ENCODE peak calls at places on chromosomes 4 and X, in four cellular contexts. P is cardiac muscle cell, W is mammary epithelial cell, N is pancreas. Q is an unnamed sample. For H3K36me3, the result is how much of the 10 kb centered on the place peaks cover.

GRCh38 chr4:72779256-72779655 is 210.2 kb upstream of the ADAMTS3 start:
- DNase-seq in W (peak), P (peak), N (no peak), Q (no peak)

GRCh38 chrX:38985375-38985774 is 184.1 kb downstream of the MID1IP1 start:
- DNase-seq in N (no peak), W (no peak), P (peak), Q (no peak)

GRCh38 chr4:179843370-179843769 is 2399.8 kb upstream of the TENM3 start:
- DNase-seq in P (no peak), N (no peak), W (no peak), Q (no peak)

GRCh38 chr4:122960298-122960985 is 38.0 kb upstream of the NUDT6 start:
- DNase-seq in N (no peak), P (peak), W (no peak), Q (no peak)

GRCh38 chr4:164204434-164204833 is 549.5 kb upstream of the SMIM31 start:
- DNase-seq in W (peak), P (peak), N (no peak), Q (no peak)

GRCh38 chr4:33381806-33382205 is 2661.6 kb downstream of the PCDH7 start:
- DNase-seq in W (no peak), N (no peak), P (no peak), Q (no peak)

GRCh38 chrX:53714580-53715335 is 28.2 kb upstream of the HUWE1 start:
- DNase-seq in P (peak), W (peak), N (no peak), Q (peak)

GRCh38 chrX:66110112-66110511 is 53.9 kb upstream of the HEPH start:
- DNase-seq in P (peak), N (no peak), W (peak), Q (peak)

GRCh38 chr4:48315728-48316630 is 25.4 kb upstream of the SLAIN2 start:
- DNase-seq in W (peak), P (peak), N (no peak), Q (peak)

GRCh38 chrX:139448996-139449395 is 81.5 kb upstream of the F9 start:
- DNase-seq in W (no peak), P (no peak), N (no peak), Q (no peak)

GRCh38 chrX:568341-568740 is 62.2 kb upstream of the SHOX start:
- DNase-seq in N (no peak), P (no peak), W (no peak), Q (no peak)

GRCh38 chr4:162865102-162865501 is 301.6 kb downstream of the NAF1 start:
- DNase-seq in P (no peak), W (no peak), N (no peak), Q (no peak)

GRCh38 chrX:3777416-3777815 is 64.0 kb upstream of the PRKX start:
- DNase-seq in W (no peak), P (no peak), N (no peak), Q (no peak)

GRCh38 chr4:68906238-68907137 is 45.1 kb downstream of the UGT2A3 start:
- DNase-seq in P (no peak), N (peak), W (peak), Q (no peak)
- H3K4me3 ChIP-seq in P (no peak), N (peak), W (no peak), Q (no peak)

DNA sequence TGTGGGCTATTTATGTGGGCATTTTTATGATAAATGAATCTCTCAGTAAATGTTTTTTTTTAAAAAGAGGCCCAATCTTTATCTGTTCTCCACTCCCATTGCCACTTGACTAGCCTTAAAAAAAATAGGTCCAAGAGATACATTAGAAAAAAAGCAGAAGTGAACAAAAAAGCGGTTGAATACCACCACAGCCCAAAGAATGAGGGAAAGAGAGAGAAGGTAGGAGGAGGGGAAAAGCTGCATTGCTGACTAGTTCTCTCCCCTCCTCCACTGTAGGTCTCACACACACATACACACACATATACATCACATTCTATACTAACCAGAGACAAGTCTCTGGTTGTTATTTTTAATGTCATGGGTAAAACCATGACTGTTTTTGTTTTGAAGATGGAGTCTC is 95.8 kb upstream of the IL13RA1 start:
- DNase-seq in W (no peak), N (no peak), P (no peak), Q (no peak)
- H3K36me3 ChIP-seq in W (under half), N (under half), P (under half), Q (half or more)

GRCh38 chr4:25489221-25489797 is 112.2 kb downstream of the ANAPC4 start:
- DNase-seq in P (no peak), N (no peak), W (no peak), Q (no peak)
- H3K27ac ChIP-seq in P (no peak), N (no peak), W (no peak), Q (no peak)

DNA sequence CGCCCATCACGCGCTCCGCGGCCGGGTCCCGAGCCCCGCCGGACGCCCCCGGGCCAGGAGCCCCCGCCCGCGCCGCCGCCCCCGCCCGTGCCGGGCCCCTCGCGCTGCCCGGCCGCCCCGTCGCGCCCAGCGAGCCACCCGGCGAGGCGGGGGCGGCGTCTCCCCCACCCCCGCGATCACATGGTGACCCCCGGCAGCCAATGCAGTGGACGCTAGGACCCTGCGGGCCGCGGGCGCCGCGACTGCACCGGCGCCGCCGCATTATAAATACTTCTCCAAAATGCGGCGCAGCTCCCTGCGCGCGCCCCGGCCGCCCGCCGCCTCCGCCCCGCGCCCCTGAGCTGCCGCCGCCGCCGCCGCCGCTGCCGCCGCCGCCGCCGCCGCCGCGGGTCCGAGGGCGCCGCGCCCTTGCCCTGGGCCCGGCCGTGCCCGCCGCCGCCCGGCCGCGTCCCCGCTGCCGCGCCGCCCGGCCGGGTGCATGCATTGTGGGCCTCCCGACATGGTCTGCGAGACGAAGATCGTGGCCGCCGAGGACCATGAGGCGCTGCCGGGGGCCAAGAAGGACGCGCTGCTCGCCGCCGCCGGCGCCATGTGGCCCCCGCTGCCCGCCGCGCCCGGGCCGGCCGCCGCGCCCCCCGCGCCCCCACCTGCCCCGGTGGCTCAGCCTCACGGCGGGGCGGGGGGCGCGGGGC is at the start of gene NAT8L:
- DNase-seq in N (no peak), P (peak), W (no peak), Q (no peak)
- H3K4me3 ChIP-seq in N (peak), P (peak), W (no peak), Q (no peak)

GRCh38 chr4:77618383-77619241 is 13.0 kb downstream of the CXCL13 start:
- DNase-seq in P (peak), W (peak), N (peak), Q (peak)

GRCh38 chr4:77617203-77617602 is 11.6 kb downstream of the CXCL13 start:
- DNase-seq in P (peak), W (peak), N (no peak), Q (no peak)

GRCh38 chr4:77625485-77625884 is 19.9 kb downstream of the CXCL13 start:
- DNase-seq in N (no peak), W (no peak), P (no peak), Q (no peak)

GRCh38 chr4:77619408-77619807 is 13.8 kb downstream of the CXCL13 start:
- DNase-seq in P (peak), W (no peak), N (peak), Q (no peak)

DNA sequence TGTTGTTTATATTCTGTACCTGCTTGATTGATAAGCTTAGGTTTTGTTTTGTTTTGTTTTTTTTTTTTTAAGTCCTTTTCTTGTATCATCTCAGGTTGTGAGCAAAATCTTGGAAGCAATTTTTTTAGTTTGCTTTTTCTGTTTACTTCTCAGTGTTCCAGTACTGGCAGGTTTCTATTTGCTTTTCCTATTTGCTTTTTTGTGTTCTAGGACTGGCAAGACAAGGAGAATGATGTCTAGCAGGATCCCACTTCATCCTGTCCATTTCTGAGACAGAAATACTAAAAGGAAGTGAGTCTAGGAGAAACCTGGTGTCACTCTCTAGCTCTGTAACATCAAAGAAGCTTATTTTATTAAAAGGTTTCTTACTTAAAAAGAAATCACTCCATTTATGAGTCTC is 15.6 kb downstream of the CXCL13 start:
- DNase-seq in N (no peak), P (no peak), W (no peak), Q (no peak)
- H3K36me3 ChIP-seq in N (under half), P (under half), W (under half), Q (under half)

GRCh38 chrX:153470411-153471363 is at the start of gene HAUS7:
- DNase-seq in W (peak), P (peak), N (peak), Q (peak)
- H3K27ac ChIP-seq in W (no peak), P (no peak), N (peak), Q (peak)

DNA sequence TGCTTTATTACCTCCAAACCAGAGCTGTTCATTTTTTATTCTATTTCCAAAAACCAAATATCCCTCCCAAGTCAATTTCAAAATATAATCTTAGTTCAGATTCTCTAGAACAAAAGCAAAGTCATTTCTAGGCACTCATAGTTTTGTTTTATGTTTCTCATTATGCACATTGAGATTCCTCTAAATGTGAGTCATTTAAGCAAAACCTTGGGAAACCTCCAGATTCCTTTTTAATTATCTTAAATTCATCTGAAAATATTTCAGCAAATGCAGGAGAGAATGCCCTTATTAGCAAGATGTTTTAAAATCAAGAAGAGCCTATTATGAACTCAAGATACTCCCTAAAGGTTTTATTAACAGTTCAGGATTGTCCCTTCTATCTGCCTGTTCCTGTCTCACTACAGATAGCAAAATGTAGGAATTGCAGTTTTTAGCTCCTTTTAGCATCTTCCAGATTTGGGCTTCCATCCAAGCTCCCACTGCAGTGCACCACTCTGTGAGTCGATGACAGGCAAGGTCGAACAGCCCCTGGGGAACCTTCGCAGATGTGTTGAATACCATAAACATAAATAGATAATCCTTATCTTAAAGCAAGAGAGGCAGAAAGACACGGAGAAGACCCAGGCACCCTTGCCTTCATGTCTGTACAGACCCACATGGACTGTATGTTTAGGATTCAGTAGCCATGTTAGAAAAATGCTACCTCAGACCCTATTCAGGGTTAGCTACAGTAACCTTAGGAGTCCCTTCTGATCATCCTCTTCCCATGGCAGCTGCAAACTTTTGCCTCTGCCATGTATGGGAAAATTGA is 11.3 kb upstream of the SLC9A7 start:
- DNase-seq in P (peak), N (no peak), W (peak), Q (no peak)
- H3K4me3 ChIP-seq in P (no peak), N (no peak), W (no peak), Q (no peak)

GRCh38 chr4:7845493-7846124 is 94.1 kb downstream of the AFAP1 start:
- DNase-seq in N (no peak), W (no peak), P (no peak), Q (no peak)
- H3K36me3 ChIP-seq in N (under half), W (under half), P (under half), Q (under half)

DNA sequence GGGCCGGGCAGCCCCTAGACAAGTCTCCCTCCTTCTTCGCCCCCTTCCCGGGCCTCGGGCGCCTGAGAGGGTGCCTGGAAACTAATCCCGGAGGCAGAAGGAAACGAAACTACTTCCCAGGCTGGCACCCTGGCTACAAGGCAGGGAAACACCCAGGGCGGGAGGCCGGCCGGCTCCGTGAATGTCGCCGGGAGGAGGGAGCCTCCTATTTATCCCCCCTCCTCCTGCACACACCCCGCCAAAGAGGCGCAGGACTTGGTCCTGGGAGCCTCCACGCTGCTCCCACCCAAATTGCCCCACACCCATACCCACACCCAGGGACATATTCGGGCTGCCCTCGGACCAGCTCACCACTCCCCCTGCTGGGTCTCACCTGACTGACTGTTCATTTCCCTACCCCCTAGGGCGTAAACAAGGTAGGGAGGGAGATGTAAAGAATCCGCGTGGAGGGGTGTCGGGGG is at the start of gene BTC:
- DNase-seq in P (peak), W (peak), N (peak), Q (no peak)
- H3K27ac ChIP-seq in P (no peak), W (peak), N (peak), Q (no peak)